ENCODE peak calls at places on chromosomes 3 and 15, in four cellular contexts. Z, M, C and E are unnamed samples.

GRCh38 chr3:107375682-107376081 is 1.6 kb upstream of the CCDC54 start:
- DNase-seq in Z (no peak), M (no peak), C (no peak), E (no peak)

GRCh38 chr3:72559377-72559776 is 288.9 kb downstream of the SHQ1 start:
- DNase-seq in Z (no peak), M (no peak), C (no peak), E (no peak)

GRCh38 chr3:11631822-11632221 is 11.9 kb downstream of the VGLL4 start:
- DNase-seq in Z (no peak), M (no peak), C (no peak), E (no peak)

GRCh38 chr3:104594491-104594890 is 772.2 kb upstream of the ALCAM start:
- DNase-seq in Z (no peak), M (no peak), C (no peak), E (no peak)

GRCh38 chr15:66723826-66724731 is 22.0 kb downstream of the SMAD6 start:
- DNase-seq in Z (no peak), M (no peak), C (no peak), E (no peak)

GRCh38 chr3:126746395-126747177 is 42.5 kb downstream of the CHCHD6 start:
- DNase-seq in Z (no peak), M (no peak), C (peak), E (no peak)

GRCh38 chr3:49295489-49296058 is 18.5 kb upstream of the C3orf62 start:
- DNase-seq in Z (peak), M (no peak), C (no peak), E (peak)

GRCh38 chr3:69848113-69848512 is 108.8 kb downstream of the MITF start:
- DNase-seq in Z (no peak), M (no peak), C (no peak), E (no peak)

GRCh38 chr3:160060409-160061027 is 71.9 kb downstream of the IL12A start:
- DNase-seq in Z (no peak), M (no peak), C (no peak), E (no peak)

GRCh38 chr15:48103647-48104046 is 17.1 kb upstream of the SLC24A5 start:
- DNase-seq in Z (no peak), M (no peak), C (no peak), E (no peak)

GRCh38 chr15:80694624-80695098 is 449 bp upstream of the ABHD17C start:
- DNase-seq in Z (peak), M (peak), C (no peak), E (peak)

GRCh38 chr15:26082833-26083174 is 219.7 kb upstream of the ATP10A start:
- DNase-seq in Z (no peak), M (no peak), C (no peak), E (no peak)

GRCh38 chr3:73381551-73381950 is 243.2 kb downstream of the PDZRN3 start:
- DNase-seq in Z (no peak), M (no peak), C (no peak), E (no peak)

GRCh38 chr3:33064929-33065328 is 32.0 kb downstream of the GLB1 start:
- DNase-seq in Z (no peak), M (no peak), C (no peak), E (peak)

GRCh38 chr15:96353931-96354730 is 23.6 kb downstream of the NR2F2 start:
- DNase-seq in Z (peak), M (no peak), C (peak), E (no peak)

GRCh38 chr3:125684199-125684598 is 88.9 kb upstream of the OSBPL11 start:
- DNase-seq in Z (peak), M (no peak), C (no peak), E (no peak)

GRCh38 chr15:63991706-63992105 is 54.6 kb downstream of the DAPK2 start:
- DNase-seq in Z (no peak), M (no peak), C (no peak), E (no peak)

GRCh38 chr15:41493205-41493901 is at the start of gene ITPKA:
- DNase-seq in Z (peak), M (peak), C (no peak), E (peak)

GRCh38 chr15:59347915-59348314 is 24.8 kb downstream of the MYO1E start:
- DNase-seq in Z (no peak), M (no peak), C (no peak), E (no peak)

GRCh38 chr15:45228931-45229330 is 23.1 kb upstream of the SLC28A2 start:
- DNase-seq in Z (no peak), M (no peak), C (no peak), E (no peak)

GRCh38 chr15:66462630-66463029 is 34.9 kb downstream of the SNAPC5 start:
- DNase-seq in Z (no peak), M (no peak), C (no peak), E (no peak)

GRCh38 chr3:15527031-15527459 is 5.5 kb upstream of the COLQ start:
- DNase-seq in Z (peak), M (peak), C (no peak), E (peak)

GRCh38 chr15:73335026-73335425 is 33.7 kb downstream of the HCN4 start:
- DNase-seq in Z (peak), M (no peak), C (no peak), E (no peak)

GRCh38 chr3:158742861-158743260 is 10.6 kb upstream of the RARRES1 start:
- DNase-seq in Z (no peak), M (no peak), C (no peak), E (no peak)

GRCh38 chr3:63975705-63976104 is 47.6 kb downstream of the PSMD6 start:
- DNase-seq in Z (no peak), M (no peak), C (no peak), E (no peak)

GRCh38 chr3:113000691-113001090 is 9.9 kb downstream of the GTPBP8 start:
- DNase-seq in Z (no peak), M (no peak), C (no peak), E (no peak)

GRCh38 chr15:79209690-79210089 is 72.8 kb upstream of the ANKRD34C start:
- DNase-seq in Z (peak), M (no peak), C (no peak), E (no peak)
- TF ChIP-seq CTCF in Z (peak), M (peak), C (no peak), E (no peak)

DNA sequence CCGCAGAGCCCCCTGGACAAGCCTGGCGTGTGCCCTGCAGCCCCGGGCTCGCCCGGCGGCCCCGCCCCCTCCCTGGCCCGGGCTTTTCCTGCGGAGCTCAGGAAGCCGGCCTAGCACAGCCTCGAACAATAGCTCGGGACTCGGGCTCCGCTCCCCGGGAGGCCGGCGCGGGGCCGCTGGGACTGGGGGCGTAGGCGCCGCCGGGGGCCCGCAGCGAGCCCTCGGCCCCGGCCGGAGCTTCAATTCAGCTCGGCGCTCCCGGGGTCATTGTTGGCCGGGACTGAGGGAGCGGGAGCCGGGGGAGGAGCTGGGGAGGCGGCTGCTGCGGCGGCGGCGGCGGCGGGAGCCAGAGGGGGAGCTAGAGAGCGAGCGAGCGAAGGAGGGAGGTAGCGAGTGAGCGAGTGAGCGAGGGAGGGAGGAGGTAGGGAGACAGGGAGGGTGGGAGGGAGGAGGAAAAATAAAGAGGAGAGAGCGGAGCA is 41.0 kb upstream of the ROPN1 start:
- DNase-seq in Z (peak), M (peak), C (peak), E (peak)
- TF ChIP-seq CTCF in Z (peak), M (peak), C (peak), E (peak)

DNA sequence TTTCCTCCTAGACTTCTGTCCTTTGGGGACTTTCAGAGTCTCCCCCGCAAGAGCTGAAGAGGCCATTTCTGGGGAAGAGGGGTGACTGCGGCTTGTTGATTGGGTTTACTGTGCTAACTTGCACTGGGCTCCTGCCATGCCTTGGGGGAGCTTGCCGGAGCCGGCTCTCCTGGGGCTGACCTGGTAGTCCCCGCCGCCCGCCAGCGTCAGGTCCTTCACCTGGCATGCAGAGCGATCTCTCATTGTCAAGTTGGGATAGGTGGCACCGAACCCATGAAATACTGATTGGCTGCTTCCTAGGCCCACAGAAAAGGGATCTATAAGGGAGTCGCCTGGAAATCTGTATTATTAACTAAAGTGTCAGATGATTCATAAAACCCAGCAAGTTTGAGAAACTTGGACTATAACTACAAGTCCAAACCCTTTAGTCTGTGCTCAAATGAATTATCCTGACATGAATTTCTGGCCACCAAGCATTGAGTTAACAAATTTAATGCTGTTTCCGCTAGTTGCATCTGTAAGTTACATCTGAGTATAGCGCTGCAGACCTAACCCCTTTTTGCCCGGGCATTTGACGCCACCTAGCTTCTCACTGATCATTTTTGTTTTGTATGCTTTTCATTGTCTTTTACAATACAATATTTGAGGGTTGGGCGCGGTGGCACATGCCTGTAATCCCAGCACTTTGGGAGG is 605 bp upstream of the IMP3 start:
- DNase-seq in Z (peak), M (peak), C (no peak), E (peak)
- TF ChIP-seq CTCF in Z (no peak), M (peak), C (no peak), E (peak)

DNA sequence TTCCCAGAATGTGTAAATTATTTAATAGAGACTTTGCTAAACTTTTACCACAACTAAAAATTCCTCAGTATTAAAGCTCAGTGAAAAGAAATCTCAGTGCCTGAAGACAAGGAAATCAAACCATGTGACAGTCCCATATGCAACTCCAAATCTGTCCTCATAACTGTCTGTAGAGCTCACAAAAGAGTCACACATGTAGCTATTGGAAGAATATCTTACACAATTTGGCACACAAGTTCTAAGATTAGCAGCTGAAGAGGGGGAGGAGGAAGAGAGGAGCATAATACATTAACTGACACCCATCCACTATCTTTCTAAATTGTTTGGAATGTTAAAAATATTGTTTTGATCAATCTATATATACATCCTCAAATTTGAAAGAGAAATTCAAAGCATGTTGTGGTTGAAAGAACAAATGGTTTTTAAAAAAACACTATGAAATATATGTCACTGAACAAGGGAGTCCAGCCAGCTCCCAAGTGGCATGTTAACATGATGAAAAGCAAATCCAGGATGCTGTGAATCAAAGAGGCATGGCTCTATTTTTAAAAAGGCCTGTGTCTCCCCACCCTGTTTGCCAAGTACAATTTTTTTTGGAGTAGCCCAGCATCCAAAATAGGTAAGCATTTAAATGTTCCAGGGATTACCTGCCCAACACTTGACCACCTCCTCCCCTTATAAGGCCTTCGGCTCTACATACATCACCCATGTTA is 126.3 kb upstream of the NANOGP8 start:
- DNase-seq in Z (no peak), M (no peak), C (no peak), E (no peak)
- TF ChIP-seq CTCF in Z (no peak), M (no peak), C (no peak), E (no peak)

GRCh38 chr3:10353160-10353559 is 32.2 kb upstream of the SEC13 start:
- DNase-seq in Z (no peak), M (no peak), C (no peak), E (no peak)
- TF ChIP-seq CTCF in Z (no peak), M (no peak), C (no peak), E (no peak)

GRCh38 chr3:31485206-31485605 is 47.5 kb upstream of the STT3B start:
- DNase-seq in Z (no peak), M (no peak), C (no peak), E (no peak)

GRCh38 chr3:31486865-31487533 is 45.7 kb upstream of the STT3B start:
- DNase-seq in Z (no peak), M (no peak), C (no peak), E (no peak)

GRCh38 chr3:31483776-31484175 is 48.9 kb upstream of the STT3B start:
- DNase-seq in Z (no peak), M (no peak), C (no peak), E (no peak)

GRCh38 chr3:31479431-31479830 is 53.3 kb upstream of the STT3B start:
- DNase-seq in Z (no peak), M (no peak), C (no peak), E (no peak)

GRCh38 chr3:31481697-31482096 is 51.0 kb upstream of the STT3B start:
- DNase-seq in Z (no peak), M (no peak), C (no peak), E (no peak)
- TF ChIP-seq CTCF in Z (no peak), M (no peak), C (no peak), E (no peak)

GRCh38 chr15:62059108-62059817 is 984 bp downstream of the VPS13C start:
- DNase-seq in Z (no peak), M (no peak), C (no peak), E (peak)
- TF ChIP-seq CTCF in Z (no peak), M (no peak), C (no peak), E (peak)

DNA sequence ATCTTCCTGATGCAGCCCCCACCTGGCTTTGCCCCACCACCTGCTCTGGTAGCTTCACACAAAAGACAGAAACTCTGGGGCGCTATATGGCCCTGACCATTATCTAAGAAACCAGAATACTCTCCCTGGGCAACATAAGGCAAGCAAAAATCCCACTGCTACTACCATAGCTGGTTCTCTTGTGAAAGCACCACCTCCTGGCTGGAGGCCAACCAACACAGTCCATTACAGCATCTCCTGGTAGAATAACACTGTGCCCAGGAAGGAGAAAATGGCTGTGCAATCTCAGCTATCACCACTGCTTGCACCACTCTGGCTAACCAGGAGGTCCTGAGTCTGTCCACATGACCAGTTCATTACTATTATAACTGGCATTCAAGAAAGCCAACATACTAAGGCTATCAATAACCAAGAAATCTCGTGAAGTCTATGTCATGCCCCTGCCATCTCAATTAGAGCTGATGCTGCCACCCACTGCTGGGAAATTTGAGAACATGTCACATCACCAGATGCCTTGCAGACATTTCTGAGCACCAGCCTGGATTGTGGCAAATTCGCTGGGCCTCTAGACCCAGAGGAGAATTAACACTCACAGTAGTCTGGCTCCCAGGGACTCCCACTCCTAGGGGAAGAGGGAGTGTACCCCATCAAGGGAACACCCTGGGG is 1114.8 kb downstream of the ROBO2 start:
- DNase-seq in Z (no peak), M (no peak), C (no peak), E (no peak)
- TF ChIP-seq CTCF in Z (no peak), M (no peak), C (no peak), E (no peak)